ENCODE peak calls at places on chromosomes 7 and 10, in four cellular contexts. One of them, this sample, is unnamed.
A peak's percentile ranks its signal among the peaks of the same experiment; 100 is the strongest.

GRCh38 chr7:108311446-108312168 is 144.6 kb downstream of the NRCAM start:
- DNase-seq in bronchial epithelial cell: peak; percentile 97
- DNase-seq in GM13976: peak; percentile 36
- DNase-seq in body of pancreas: no peak
- DNase-seq in this sample: no peak

GRCh38 chr7:17706734-17707133 is 233.6 kb downstream of the SNX13 start:
- DNase-seq in bronchial epithelial cell: peak; percentile 73
- DNase-seq in GM13976: peak; percentile 37
- DNase-seq in body of pancreas: peak; percentile 29
- DNase-seq in this sample: peak; percentile 49

GRCh38 chr10:87640043-87640442 is 19.6 kb upstream of the PAPSS2 start:
- DNase-seq in bronchial epithelial cell: no peak
- DNase-seq in GM13976: no peak
- DNase-seq in body of pancreas: no peak
- DNase-seq in this sample: no peak

GRCh38 chr10:29982997-29983648 is 76.3 kb downstream of the JCAD start:
- DNase-seq in bronchial epithelial cell: no peak
- DNase-seq in GM13976: no peak
- DNase-seq in body of pancreas: no peak
- DNase-seq in this sample: no peak

GRCh38 chr10:112389147-112389822 is 15.4 kb downstream of the ACSL5 start:
- DNase-seq in bronchial epithelial cell: peak; percentile 90
- DNase-seq in GM13976: peak; percentile 15
- DNase-seq in body of pancreas: no peak
- DNase-seq in this sample: peak; percentile 17

GRCh38 chr7:98276241-98276761 is 5.2 kb upstream of the BRI3 start:
- DNase-seq in bronchial epithelial cell: no peak
- DNase-seq in GM13976: no peak
- DNase-seq in body of pancreas: peak; percentile 56
- DNase-seq in this sample: no peak

GRCh38 chr7:78039791-78040776 is 241.5 kb downstream of the PHTF2 start:
- DNase-seq in bronchial epithelial cell: no peak
- DNase-seq in GM13976: peak; percentile 79
- DNase-seq in body of pancreas: peak; percentile 34
- DNase-seq in this sample: peak; percentile 50

GRCh38 chr7:159370-160270 is 32.8 kb upstream of the FAM20C start:
- DNase-seq in bronchial epithelial cell: no peak
- DNase-seq in GM13976: no peak
- DNase-seq in body of pancreas: no peak
- DNase-seq in this sample: no peak

GRCh38 chr7:117990834-117991233 is 117.6 kb upstream of the CTTNBP2 start:
- DNase-seq in bronchial epithelial cell: no peak
- DNase-seq in GM13976: no peak
- DNase-seq in body of pancreas: no peak
- DNase-seq in this sample: no peak

GRCh38 chr7:44975331-44976039 is 3.3 kb downstream of the MYO1G start:
- DNase-seq in bronchial epithelial cell: no peak
- DNase-seq in GM13976: no peak
- DNase-seq in body of pancreas: no peak
- DNase-seq in this sample: no peak

GRCh38 chr10:2992401-2993198 is 74.7 kb upstream of the PFKP start:
- DNase-seq in bronchial epithelial cell: no peak
- DNase-seq in GM13976: no peak
- DNase-seq in body of pancreas: no peak
- DNase-seq in this sample: no peak
- TF ChIP-seq CTCF in bronchial epithelial cell: no peak
- TF ChIP-seq CTCF in GM13976: no peak
- TF ChIP-seq CTCF in body of pancreas: no peak
- TF ChIP-seq CTCF in this sample: peak; percentile 47

GRCh38 chr10:130054021-130054420 is 56.6 kb downstream of the C10orf143 start:
- DNase-seq in bronchial epithelial cell: no peak
- DNase-seq in GM13976: no peak
- DNase-seq in body of pancreas: no peak
- DNase-seq in this sample: no peak
- TF ChIP-seq CTCF in bronchial epithelial cell: no peak
- TF ChIP-seq CTCF in GM13976: no peak
- TF ChIP-seq CTCF in body of pancreas: no peak
- TF ChIP-seq CTCF in this sample: no peak

DNA sequence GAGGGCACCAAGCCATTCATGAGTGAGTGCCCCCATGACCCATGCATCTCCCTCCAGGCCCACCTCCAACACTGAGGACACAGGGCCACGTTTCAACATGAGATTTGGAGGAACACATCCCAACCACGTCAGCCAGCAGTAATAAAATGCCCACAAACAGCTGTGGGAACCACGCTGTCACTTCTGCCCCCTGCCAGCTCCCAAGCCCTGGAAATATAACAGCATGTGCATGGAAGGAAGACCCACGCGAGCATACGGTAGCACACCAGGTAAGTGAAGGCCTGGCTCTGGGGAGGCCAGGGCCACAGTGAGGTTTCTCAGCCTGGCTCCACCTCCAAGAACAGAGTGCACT is 168.9 kb upstream of the PFKP start:
- DNase-seq in bronchial epithelial cell: no peak
- DNase-seq in GM13976: no peak
- DNase-seq in body of pancreas: no peak
- DNase-seq in this sample: no peak
- TF ChIP-seq CTCF in bronchial epithelial cell: no peak
- TF ChIP-seq CTCF in GM13976: no peak
- TF ChIP-seq CTCF in body of pancreas: no peak
- TF ChIP-seq CTCF in this sample: no peak

DNA sequence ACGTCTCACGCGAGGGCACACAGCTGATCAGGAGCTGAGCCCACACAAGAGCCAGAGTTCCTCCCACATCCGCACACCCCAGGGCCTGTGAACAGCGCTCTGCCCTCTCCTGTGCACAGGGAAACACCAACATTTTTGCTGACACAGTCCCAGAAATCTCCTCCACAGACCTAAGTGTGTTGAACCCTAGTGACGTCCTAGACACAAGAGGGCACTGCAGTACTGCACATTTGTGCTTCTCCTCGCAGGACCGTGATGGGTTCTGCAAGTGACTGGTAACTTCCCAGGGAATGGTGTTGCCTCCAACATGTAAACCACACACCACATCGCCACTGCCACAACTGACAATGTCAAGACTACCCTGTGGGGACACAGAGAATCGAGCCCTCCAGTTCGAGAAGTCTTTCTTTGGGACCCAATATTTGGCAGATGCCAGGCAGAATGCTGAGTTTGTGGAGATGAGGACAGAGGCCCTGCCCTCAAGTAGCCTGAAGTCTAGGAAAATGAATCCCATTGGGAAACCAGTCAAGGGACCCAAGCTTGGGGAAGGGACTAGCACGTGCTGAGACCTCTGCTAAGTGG is 170.3 kb downstream of the PAXIP1 start:
- DNase-seq in bronchial epithelial cell: no peak
- DNase-seq in GM13976: peak; percentile 54
- DNase-seq in body of pancreas: no peak
- DNase-seq in this sample: peak; percentile 53
- TF ChIP-seq CTCF in bronchial epithelial cell: no peak
- TF ChIP-seq CTCF in GM13976: no peak
- TF ChIP-seq CTCF in body of pancreas: no peak
- TF ChIP-seq CTCF in this sample: peak; percentile 60

DNA sequence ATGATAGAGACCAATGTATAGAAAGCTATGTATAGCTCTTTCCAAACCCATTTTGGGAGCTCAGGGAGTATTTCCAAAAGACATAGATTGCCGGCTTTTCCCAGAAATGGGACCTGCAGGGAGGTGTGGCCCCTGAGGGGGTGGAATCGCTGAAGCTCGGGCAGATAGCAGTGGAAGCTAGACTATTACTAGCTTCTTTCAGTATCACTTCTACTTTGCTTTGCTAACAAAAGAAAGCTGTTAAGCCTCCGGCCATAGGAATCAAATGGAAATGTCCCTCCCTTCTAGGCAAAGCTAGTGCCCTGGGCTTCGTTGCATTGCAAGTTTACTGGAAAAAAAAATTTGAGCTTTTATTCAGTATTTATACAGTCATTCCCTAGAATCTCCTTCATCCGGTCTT is 30.5 kb upstream of the XRCC2 start:
- DNase-seq in bronchial epithelial cell: no peak
- DNase-seq in GM13976: peak; percentile 40
- DNase-seq in body of pancreas: no peak
- DNase-seq in this sample: no peak
- TF ChIP-seq CTCF in bronchial epithelial cell: no peak
- TF ChIP-seq CTCF in GM13976: no peak
- TF ChIP-seq CTCF in body of pancreas: no peak
- TF ChIP-seq CTCF in this sample: no peak

GRCh38 chr7:66844552-66845381 is 76.3 kb upstream of the TMEM248 start:
- DNase-seq in bronchial epithelial cell: peak; percentile 91
- DNase-seq in GM13976: peak; percentile 99
- DNase-seq in body of pancreas: peak; percentile 99
- DNase-seq in this sample: peak; percentile 99
- TF ChIP-seq CTCF in bronchial epithelial cell: peak; percentile 48
- TF ChIP-seq CTCF in GM13976: no peak
- TF ChIP-seq CTCF in body of pancreas: peak; percentile 17
- TF ChIP-seq CTCF in this sample: peak; percentile 28

GRCh38 chr7:130099331-130099730 is 29.0 kb downstream of the KLHDC10 start:
- DNase-seq in bronchial epithelial cell: peak; percentile 11
- DNase-seq in GM13976: no peak
- DNase-seq in body of pancreas: no peak
- DNase-seq in this sample: no peak

GRCh38 chr7:130095812-130096211 is 25.5 kb downstream of the KLHDC10 start:
- DNase-seq in bronchial epithelial cell: peak; percentile 53
- DNase-seq in GM13976: no peak
- DNase-seq in body of pancreas: no peak
- DNase-seq in this sample: no peak

GRCh38 chr7:130092598-130092997 is 22.3 kb downstream of the KLHDC10 start:
- DNase-seq in bronchial epithelial cell: no peak
- DNase-seq in GM13976: no peak
- DNase-seq in body of pancreas: no peak
- DNase-seq in this sample: peak; percentile 46

GRCh38 chr7:130091999-130092398 is 21.7 kb downstream of the KLHDC10 start:
- DNase-seq in bronchial epithelial cell: no peak
- DNase-seq in GM13976: no peak
- DNase-seq in body of pancreas: no peak
- DNase-seq in this sample: no peak

GRCh38 chr7:130096243-130096827 is 26.0 kb downstream of the KLHDC10 start:
- DNase-seq in bronchial epithelial cell: no peak
- DNase-seq in GM13976: no peak
- DNase-seq in body of pancreas: no peak
- DNase-seq in this sample: no peak
- TF ChIP-seq CTCF in bronchial epithelial cell: no peak
- TF ChIP-seq CTCF in GM13976: no peak
- TF ChIP-seq CTCF in body of pancreas: no peak
- TF ChIP-seq CTCF in this sample: peak; percentile 19

This sample was measured in OCI-LY7.